ENCODE peak calls at places on chromosomes 6 and 20, in five cellular contexts. T, O, P, L and Y are unnamed samples.

GRCh38 chr6:166619912-166620311 is 7.1 kb downstream of the RPS6KA2 start:
- DNase-seq in T (no peak), O (no peak), P (peak; percentile 92), L (peak; percentile 97), Y (no peak)

GRCh38 chr20:16575390-16576140 is 2.3 kb upstream of the KIF16B start:
- DNase-seq in T (peak; percentile 9), O (no peak), P (no peak), L (no peak), Y (no peak)

GRCh38 chr6:137647762-137648412 is 153.7 kb upstream of the OLIG3 start:
- DNase-seq in T (no peak), O (no peak), P (no peak), L (no peak), Y (no peak)

GRCh38 chr6:146902846-146903245 is 301.4 kb upstream of the STXBP5 start:
- DNase-seq in T (no peak), O (no peak), P (no peak), L (no peak), Y (no peak)

GRCh38 chr6:44145839-44146238 is 12.8 kb upstream of the CAPN11 start:
- DNase-seq in T (no peak), O (no peak), P (no peak), L (no peak), Y (no peak)

GRCh38 chr6:119626884-119627619 is 277.5 kb upstream of the MAN1A1 start:
- DNase-seq in T (no peak), O (no peak), P (no peak), L (no peak), Y (no peak)

GRCh38 chr6:54718541-54719023 is 128.0 kb upstream of the FAM83B start:
- DNase-seq in T (no peak), O (no peak), P (no peak), L (no peak), Y (no peak)

GRCh38 chr20:57672164-57672563 is 37.7 kb downstream of the PMEPA1 start:
- DNase-seq in T (no peak), O (peak; percentile 74), P (no peak), L (no peak), Y (peak; percentile 84)

GRCh38 chr6:105209950-105210706 is 30.3 kb upstream of the POPDC3 start:
- DNase-seq in T (no peak), O (no peak), P (peak; percentile 36), L (no peak), Y (no peak)

GRCh38 chr6:50455029-50455428 is 258.3 kb upstream of the TFAP2D start:
- DNase-seq in T (no peak), O (no peak), P (no peak), L (no peak), Y (no peak)

GRCh38 chr6:102853249-102853955 is 1459.9 kb downstream of the GRIK2 start:
- DNase-seq in T (no peak), O (no peak), P (no peak), L (no peak), Y (no peak)

GRCh38 chr6:87176493-87176892 is 21.1 kb downstream of the ZNF292 start:
- DNase-seq in T (no peak), O (no peak), P (no peak), L (no peak), Y (no peak)

GRCh38 chr20:41204304-41205265 is 67.2 kb downstream of the PLCG1 start:
- DNase-seq in T (no peak), O (no peak), P (no peak), L (no peak), Y (no peak)

GRCh38 chr20:25476106-25477105 is 68.9 kb downstream of the GINS1 start:
- DNase-seq in T (no peak), O (no peak), P (no peak), L (no peak), Y (no peak)

GRCh38 chr6:161274488-161274858 is 612 bp upstream of the AGPAT4 start:
- DNase-seq in T (no peak), O (no peak), P (no peak), L (no peak), Y (no peak)

GRCh38 chr6:161540532-161540931 is 266.7 kb upstream of the AGPAT4 start:
- DNase-seq in T (no peak), O (no peak), P (no peak), L (no peak), Y (no peak)

GRCh38 chr20:47675190-47676142 is 109.8 kb downstream of the SULF2 start:
- DNase-seq in T (no peak), O (no peak), P (no peak), L (no peak), Y (peak; percentile 49)

GRCh38 chr6:28794175-28795002 is 129.4 kb downstream of the TRIM27 start:
- DNase-seq in T (peak; percentile 54), O (no peak), P (peak; percentile 52), L (no peak), Y (no peak)

GRCh38 chr20:37564016-37564387 is 36.3 kb upstream of the BLCAP start:
- DNase-seq in T (no peak), O (no peak), P (no peak), L (no peak), Y (no peak)

GRCh38 chr6:168207421-168208175 is 112.0 kb downstream of the DACT2 start:
- DNase-seq in T (no peak), O (no peak), P (no peak), L (no peak), Y (no peak)

GRCh38 chr6:79734374-79734773 is 103.2 kb downstream of the SH3BGRL2 start:
- DNase-seq in T (no peak), O (no peak), P (no peak), L (no peak), Y (no peak)

GRCh38 chr6:153790881-153791473 is 248.1 kb upstream of the OPRM1 start:
- DNase-seq in T (peak; percentile 23), O (no peak), P (peak; percentile 30), L (no peak), Y (no peak)

GRCh38 chr20:31494131-31494530 is 19.0 kb downstream of the REM1 start:
- DNase-seq in T (no peak), O (no peak), P (no peak), L (no peak), Y (no peak)

GRCh38 chr20:47296950-47297349 is 59.5 kb downstream of the ZMYND8 start:
- DNase-seq in T (no peak), O (no peak), P (no peak), L (no peak), Y (no peak)

GRCh38 chr6:19052219-19052618 is 665.1 kb downstream of the RNF144B start:
- DNase-seq in T (no peak), O (no peak), P (no peak), L (no peak), Y (no peak)

GRCh38 chr6:35213824-35214756 is at the start of gene SCUBE3:
- DNase-seq in T (peak; percentile 20), O (peak; percentile 30), P (peak; percentile 18), L (no peak), Y (peak; percentile 68)
- H3K4me3 ChIP-seq in T (peak within 1 kb of the TSS; percentile 47), O (peak within 1 kb of the TSS; percentile 69), P (peak within 1 kb of the TSS; percentile 62), L (peak within 1 kb of the TSS; percentile 72), Y (peak within 1 kb of the TSS; percentile 53)

GRCh38 chr6:136158398-136158797 is 91.7 kb downstream of the MTFR2 start:
- DNase-seq in T (no peak), O (peak; percentile 56), P (no peak), L (no peak), Y (no peak)
- TF ChIP-seq CTCF in T (no peak), O (peak; percentile 50), P (no peak), L (no peak), Y (no peak)

GRCh38 chr6:27053738-27054137 is 193.8 kb upstream of the PRSS16 start:
- DNase-seq in T (peak; percentile 60), O (no peak), P (no peak), L (no peak), Y (no peak)
- H3K4me3 ChIP-seq in T (no peak overlapping the region), O (no peak overlapping the region), P (no peak overlapping the region), L (no peak overlapping the region), Y (no peak overlapping the region)

GRCh38 chr6:3371222-3371949 is 85.5 kb downstream of the SLC22A23 start:
- DNase-seq in T (no peak), O (no peak), P (no peak), L (no peak), Y (no peak)

GRCh38 chr6:3370361-3371221 is 86.3 kb downstream of the SLC22A23 start:
- DNase-seq in T (no peak), O (no peak), P (no peak), L (no peak), Y (no peak)

GRCh38 chr6:3372912-3373554 is 83.8 kb downstream of the SLC22A23 start:
- DNase-seq in T (no peak), O (no peak), P (no peak), L (no peak), Y (no peak)

GRCh38 chr6:3373597-3374203 is 83.2 kb downstream of the SLC22A23 start:
- DNase-seq in T (no peak), O (no peak), P (no peak), L (no peak), Y (no peak)

GRCh38 chr6:3372184-3372846 is 84.5 kb downstream of the SLC22A23 start:
- DNase-seq in T (no peak), O (no peak), P (no peak), L (no peak), Y (no peak)
- TF ChIP-seq CTCF in T (no peak), O (peak; percentile 20), P (peak; percentile 49), L (no peak), Y (peak; percentile 5)